ENCODE peak calls at places on chromosomes 7 and 10, in eight cellular contexts. P is neural crest cell, Z is HFFc6, M is B cell, C is astrocyte of the spinal cord, W is IMR-90, T is AG04450, H is coronary artery. V is an unnamed sample.
A peak's percentile ranks its signal among the peaks of the same experiment; 100 is the strongest.

GRCh38 chr7:18667466-18667865 is 171.9 kb downstream of the HDAC9 start:
- DNase-seq in T (peak; percentile 47), P (no peak), Z (peak; percentile 64), M (no peak), H (no peak), C (peak; percentile 78), W (peak; percentile 80), V (no peak)

GRCh38 chr7:109261781-109262180 is 692.1 kb downstream of the DNAJB9 start:
- DNase-seq in Z (no peak), M (no peak), P (no peak), W (no peak), T (no peak), C (no peak), H (no peak), V (no peak)

GRCh38 chr7:42154168-42154567 is 82.8 kb downstream of the GLI3 start:
- DNase-seq in H (no peak), M (no peak), W (no peak), Z (no peak), C (no peak), T (no peak), P (no peak), V (no peak)

GRCh38 chr7:91242097-91242846 is 22.0 kb upstream of the FZD1 start:
- DNase-seq in C (peak; percentile 52), P (no peak), H (no peak), M (no peak), T (no peak), W (peak; percentile 66), Z (peak; percentile 67), V (no peak)

GRCh38 chr7:101522021-101522420 is 107.1 kb downstream of the MYL10 start:
- DNase-seq in W (no peak), P (no peak), Z (no peak), H (no peak), C (no peak), M (no peak), T (no peak), V (no peak)

GRCh38 chr10:32446701-32447406 is 914 bp downstream of the CCDC7 start:
- DNase-seq in P (no peak), T (no peak), H (no peak), W (peak; percentile 22), Z (no peak), C (peak; percentile 45), M (no peak), V (no peak)

GRCh38 chr10:95832216-95833037 is 75.3 kb upstream of the CC2D2B start:
- DNase-seq in W (no peak), C (no peak), Z (no peak), M (peak; percentile 88), P (no peak), T (no peak), H (no peak), V (no peak)

GRCh38 chr7:139362981-139363380 is 3.3 kb downstream of the LUC7L2 start:
- DNase-seq in M (no peak), T (no peak), C (no peak), Z (no peak), W (no peak), H (no peak), P (no peak), V (no peak)

DNA sequence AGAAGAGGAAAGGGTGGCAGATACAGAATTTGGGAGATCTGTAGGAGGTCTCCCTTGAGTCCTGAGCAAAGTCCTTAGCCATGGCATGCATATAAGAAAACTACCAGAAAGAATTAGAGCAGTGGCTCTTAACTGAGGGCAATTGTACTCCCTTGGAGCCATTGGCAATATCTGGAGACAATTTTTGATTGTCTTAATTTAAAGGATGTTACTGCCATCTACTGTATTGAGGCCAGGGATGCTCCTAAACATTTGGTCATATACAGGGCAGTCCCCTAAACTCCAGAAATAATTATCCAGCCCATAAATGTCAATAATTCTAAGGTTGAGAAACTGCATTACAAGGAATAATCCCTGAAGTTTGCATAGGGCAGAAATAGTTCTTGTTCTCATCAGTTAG is 136.4 kb upstream of the ODAD2 start:
- DNase-seq in Z (peak; percentile 55), H (no peak), P (no peak), M (no peak), T (no peak), W (peak; percentile 16), C (no peak), V (no peak)
- TF ChIP-seq CTCF in Z (peak; percentile 62), H (no peak), P (no peak), M (no peak), T (peak; percentile 24), W (peak; percentile 40), C (peak; percentile 21), V (no peak)

GRCh38 chr7:40833541-40834234 is 698.9 kb downstream of the SUGCT start:
- DNase-seq in Z (peak; percentile 20), P (no peak), M (no peak), H (no peak), T (no peak), W (peak; percentile 55), C (peak; percentile 50), V (no peak)
- TF ChIP-seq CTCF in Z (peak; percentile 74), P (no peak), M (peak; percentile 23), H (no peak), T (peak; percentile 46), W (peak; percentile 50), C (peak; percentile 32), V (no peak)

DNA sequence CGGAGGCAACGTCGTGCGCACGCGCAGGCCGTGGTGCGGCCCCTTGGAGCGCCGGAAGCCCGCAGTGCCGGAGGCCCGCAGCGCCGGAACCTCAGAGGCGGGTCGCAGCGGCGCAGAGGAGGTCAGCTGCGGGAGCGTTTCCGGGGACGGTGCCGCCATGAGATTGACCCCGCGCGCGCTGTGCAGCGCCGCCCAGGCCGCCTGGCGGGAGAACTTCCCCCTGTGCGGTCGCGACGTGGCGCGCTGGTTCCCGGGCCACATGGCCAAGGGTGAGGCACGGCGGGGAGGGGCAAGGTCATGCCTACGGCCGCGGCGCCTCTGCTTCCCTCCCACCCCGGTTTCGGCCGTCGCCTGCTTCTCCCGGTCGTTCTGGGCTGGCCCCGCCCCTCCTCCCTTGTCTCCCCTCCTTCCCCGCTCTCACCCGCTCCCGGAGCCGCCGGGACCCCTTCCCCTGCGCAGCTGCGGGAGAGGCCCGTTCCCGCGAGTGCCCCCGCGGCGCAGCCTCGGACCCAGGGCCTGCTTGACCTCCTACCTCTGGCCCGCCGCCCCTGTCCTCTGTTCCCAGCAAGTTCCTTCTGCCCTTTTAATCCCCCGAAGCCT is at the start of gene MTG1:
- DNase-seq in W (peak; percentile 87), H (peak; percentile 94), Z (peak; percentile 85), P (peak; percentile 97), T (peak; percentile 69), M (peak; percentile 91), C (peak; percentile 90), V (peak; percentile 94)
- TF ChIP-seq CTCF in W (peak; percentile 17), H (no peak), Z (peak; percentile 43), P (peak; percentile 37), T (no peak), M (no peak), C (no peak), V (peak; percentile 29)

GRCh38 chr7:1709900-1710299 is 39.8 kb downstream of the ELFN1 start:
- DNase-seq in T (no peak), Z (no peak), P (no peak), H (no peak), W (no peak), M (no peak), C (no peak), V (no peak)
- TF ChIP-seq CTCF in T (peak; percentile 46), Z (peak; percentile 83), P (peak; percentile 59), H (no peak), W (peak; percentile 26), M (peak; percentile 42), C (peak; percentile 33), V (peak; percentile 41)

GRCh38 chr10:92419740-92420553 is 129.0 kb downstream of the MARCHF5 start:
- DNase-seq in Z (no peak), P (no peak), M (no peak), C (peak; percentile 52), T (no peak), H (no peak), W (peak; percentile 31), V (no peak)
- TF ChIP-seq CTCF in Z (peak; percentile 61), P (no peak), M (no peak), C (peak; percentile 68), T (peak; percentile 64), H (no peak), W (peak; percentile 29), V (peak; percentile 43)

DNA sequence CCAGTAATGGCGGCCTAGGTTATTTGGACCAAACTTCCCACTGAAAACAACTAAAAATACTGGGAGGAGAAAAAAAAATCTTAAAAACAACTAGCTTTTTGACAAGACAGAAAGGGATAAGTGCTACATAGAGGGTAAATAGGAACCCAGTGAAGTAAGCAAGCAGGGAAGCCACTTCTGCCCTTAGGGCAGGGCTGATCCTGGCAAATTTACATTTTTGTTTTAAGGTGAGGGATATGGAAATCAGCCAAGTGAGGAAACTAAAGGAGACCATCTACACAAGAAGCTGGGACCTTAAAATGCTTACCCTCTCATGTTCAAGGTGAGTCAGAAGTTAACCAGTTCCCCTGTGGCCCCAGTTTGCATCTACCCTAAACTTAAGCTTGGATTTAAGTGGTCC is 46.5 kb upstream of the CYCS start:
- DNase-seq in P (no peak), T (no peak), W (no peak), H (no peak), Z (no peak), M (no peak), C (no peak), V (no peak)
- TF ChIP-seq CTCF in P (no peak), T (no peak), W (no peak), H (no peak), Z (no peak), M (no peak), C (no peak), V (no peak)

GRCh38 chr10:114301177-114301576 is 62.1 kb downstream of the VWA2 start:
- DNase-seq in M (no peak), P (no peak), H (no peak), C (no peak), T (no peak), W (no peak), Z (no peak), V (no peak)
- TF ChIP-seq CTCF in M (no peak), P (no peak), H (no peak), C (no peak), T (no peak), W (no peak), Z (no peak), V (no peak)